ENCODE peak calls at places on chromosomes 12 and 14, in five cellular contexts. W is OCI-LY7, S is HCT116, P is epithelial cell of esophagus, L is bronchial epithelial cell. C is an unnamed sample.

GRCh38 chr14:37045340-37046061 is 126.9 kb downstream of the SLC25A21 start:
- DNase-seq in S (no peak), L (no peak), W (no peak), P (no peak), C (no peak)

GRCh38 chr14:29442720-29443119 is 484.9 kb downstream of the PRKD1 start:
- DNase-seq in S (no peak), P (peak; percentile 63), W (no peak), L (peak; percentile 91), C (no peak)

GRCh38 chr12:122399592-122400373 is 22.7 kb downstream of the CLIP1 start:
- DNase-seq in P (peak; percentile 89), S (peak; percentile 83), W (peak; percentile 84), L (peak; percentile 89), C (no peak)

GRCh38 chr12:78703820-78704525 is 160.6 kb upstream of the SYT1 start:
- DNase-seq in P (peak; percentile 84), S (peak; percentile 22), L (peak; percentile 93), W (no peak), C (no peak)

GRCh38 chr14:23610815-23611289 is 25.3 kb upstream of the DHRS2 start:
- DNase-seq in P (no peak), W (no peak), S (no peak), L (no peak), C (no peak)

GRCh38 chr12:57300961-57301584 is 50.1 kb upstream of the STAC3 start:
- DNase-seq in S (no peak), L (no peak), W (no peak), P (no peak), C (no peak)

GRCh38 chr14:95953111-95953724 is 76.6 kb downstream of the TUNAR start:
- DNase-seq in S (no peak), L (no peak), W (peak; percentile 23), P (peak; percentile 5), C (no peak)

GRCh38 chr14:58740584-58740983 is 102.8 kb downstream of the DACT1 start:
- DNase-seq in S (no peak), L (no peak), P (no peak), W (no peak), C (no peak)

GRCh38 chr12:32211066-32211768 is 104.6 kb downstream of the BICD1 start:
- DNase-seq in L (no peak), S (no peak), W (peak; percentile 22), P (no peak), C (no peak)

GRCh38 chr14:92308676-92309075 is 14.3 kb upstream of the SLC24A4 start:
- DNase-seq in S (no peak), W (no peak), P (no peak), L (no peak), C (no peak)

GRCh38 chr12:109153711-109154434 is 37.5 kb downstream of the ACACB start:
- DNase-seq in S (no peak), P (no peak), L (no peak), W (no peak), C (no peak)

GRCh38 chr12:21607701-21608100 is 3.1 kb upstream of the GYS2 start:
- DNase-seq in W (peak; percentile 14), S (peak; percentile 12), P (peak; percentile 40), L (peak; percentile 55), C (no peak)

GRCh38 chr12:108854453-108855283 is 2.7 kb downstream of the SSH1 start:
- DNase-seq in P (peak; percentile 91), W (no peak), L (peak; percentile 97), S (peak; percentile 98), C (no peak)

GRCh38 chr12:117352260-117352659 is 9.2 kb downstream of the NOS1 start:
- DNase-seq in S (no peak), P (no peak), W (no peak), L (no peak), C (no peak)

GRCh38 chr12:27906127-27906500 is 66.4 kb downstream of the PTHLH start:
- DNase-seq in S (no peak), P (peak; percentile 53), W (no peak), L (no peak), C (no peak)

GRCh38 chr14:77024171-77024627 is 4.3 kb downstream of the IRF2BPL start:
- DNase-seq in L (no peak), S (no peak), W (no peak), P (no peak), C (no peak)

GRCh38 chr14:35046751-35047536 is 872 bp downstream of the FAM177A1 start:
- DNase-seq in S (no peak), P (peak; percentile 62), W (peak; percentile 45), L (peak; percentile 50), C (no peak)

GRCh38 chr14:95227279-95227860 is 70.0 kb upstream of the DICER1 start:
- DNase-seq in L (peak; percentile 15), W (no peak), S (no peak), P (peak; percentile 11), C (no peak)

GRCh38 chr12:65876898-65877721 is 52.8 kb downstream of the HMGA2 start:
- DNase-seq in L (no peak), P (no peak), S (no peak), W (no peak), C (no peak)

GRCh38 chr12:65879878-65880277 is 55.6 kb downstream of the HMGA2 start:
- DNase-seq in L (peak; percentile 64), S (no peak), W (no peak), P (peak; percentile 48), C (no peak)

GRCh38 chr12:65875635-65876034 is 51.4 kb downstream of the HMGA2 start:
- DNase-seq in P (no peak), W (no peak), L (no peak), S (no peak), C (no peak)

GRCh38 chr12:65877836-65878235 is 53.6 kb downstream of the HMGA2 start:
- DNase-seq in W (no peak), P (no peak), L (no peak), S (no peak), C (no peak)

GRCh38 chr12:65878540-65878939 is 54.3 kb downstream of the HMGA2 start:
- DNase-seq in S (no peak), P (peak; percentile 38), W (no peak), L (no peak), C (no peak)
- TF ChIP-seq CTCF in S (peak; percentile 17), P (peak; percentile 53), W (no peak), L (peak; percentile 44), C (no peak)

GRCh38 chr14:75283162-75283883 is 4.7 kb downstream of the FOS start:
- DNase-seq in L (peak; percentile 88), P (peak; percentile 50), S (no peak), W (no peak), C (no peak)
- TF ChIP-seq CTCF in L (peak; percentile 29), P (peak; percentile 17), S (no peak), W (peak; percentile 69), C (no peak)

DNA sequence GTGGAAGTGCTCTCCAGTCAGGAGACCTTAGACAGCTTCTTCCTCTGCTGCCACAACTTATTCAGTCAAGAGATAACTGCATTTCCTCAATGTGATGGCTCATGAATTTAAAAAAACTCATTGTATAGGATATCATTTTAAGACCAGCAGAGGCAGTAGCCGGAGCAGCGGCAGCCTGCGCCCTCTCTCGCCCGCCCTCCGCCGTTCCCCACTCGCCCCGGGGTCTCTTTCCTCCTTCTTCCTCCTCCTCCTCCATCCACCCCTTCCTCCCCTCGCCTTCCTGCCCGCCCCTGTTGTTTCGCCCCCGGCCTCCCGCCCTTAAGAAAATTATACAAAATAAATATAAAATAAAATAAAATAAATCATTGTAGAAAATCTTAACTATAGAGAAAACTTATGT is 687.6 kb downstream of the FLRT2 start:
- DNase-seq in S (no peak), L (no peak), W (no peak), P (no peak), C (no peak)
- TF ChIP-seq CTCF in S (no peak), L (no peak), W (no peak), P (no peak), C (no peak)

DNA sequence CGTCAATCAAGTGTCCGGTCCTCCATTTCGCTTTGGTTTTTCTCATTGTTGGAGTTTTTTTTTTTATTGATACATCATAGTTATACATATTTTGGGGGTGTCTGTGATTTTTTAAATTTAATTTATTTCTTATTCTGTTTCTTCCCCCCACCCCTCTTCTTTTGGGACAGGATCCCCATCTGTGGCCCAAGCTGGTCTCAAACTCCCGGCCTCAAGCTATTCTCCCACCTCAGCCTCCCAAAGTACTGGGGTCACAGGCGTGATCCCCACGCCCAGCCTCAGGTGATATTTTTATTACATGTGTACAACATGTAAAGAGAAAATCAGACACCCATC is 51.3 kb upstream of the ZFP36L1 start:
- DNase-seq in S (no peak), W (no peak), L (no peak), P (no peak), C (no peak)
- TF ChIP-seq CTCF in S (no peak), W (peak; percentile 55), L (no peak), P (no peak), C (no peak)

DNA sequence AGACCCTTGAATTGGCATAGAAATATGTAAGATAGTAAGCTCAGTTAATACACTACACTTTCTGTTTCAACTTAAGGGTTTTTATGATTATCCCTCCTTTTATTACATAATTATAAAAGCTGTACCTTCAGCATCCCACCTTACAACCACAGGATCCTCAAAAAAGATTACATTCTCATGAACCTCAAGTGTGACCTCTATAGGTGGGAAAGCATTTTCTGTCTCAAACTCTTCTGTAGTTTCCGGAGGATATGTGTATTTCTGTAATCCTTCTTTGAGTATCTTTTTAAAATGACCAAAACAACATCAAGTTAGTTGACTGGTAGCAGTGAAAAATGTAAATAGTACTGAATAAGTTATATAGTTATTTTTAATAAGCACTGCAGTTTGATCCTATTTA is 75.9 kb downstream of the DNAI7 start:
- DNase-seq in S (no peak), L (peak; percentile 26), P (no peak), W (peak; percentile 53), C (no peak)
- TF ChIP-seq CTCF in S (no peak), L (no peak), P (no peak), W (peak; percentile 80), C (peak; percentile 20)

GRCh38 chr14:55881577-55882241 is 236.5 kb upstream of the PELI2 start:
- DNase-seq in L (peak; percentile 16), W (no peak), P (peak; percentile 18), S (no peak), C (no peak)
- TF ChIP-seq CTCF in L (no peak), W (no peak), P (no peak), S (no peak), C (no peak)

GRCh38 chr12:15530361-15530760 is 208.1 kb downstream of the PTPRO start:
- DNase-seq in L (peak; percentile 18), P (no peak), W (no peak), S (no peak), C (no peak)

GRCh38 chr12:15526033-15526432 is 203.7 kb downstream of the PTPRO start:
- DNase-seq in P (peak; percentile 85), S (peak; percentile 16), W (peak; percentile 88), L (peak; percentile 70), C (no peak)

GRCh38 chr12:15525414-15525813 is 203.1 kb downstream of the PTPRO start:
- DNase-seq in W (no peak), S (no peak), P (peak; percentile 79), L (peak; percentile 79), C (no peak)

GRCh38 chr12:15528666-15529065 is 206.4 kb downstream of the PTPRO start:
- DNase-seq in S (no peak), W (no peak), P (no peak), L (no peak), C (no peak)

GRCh38 chr12:15527201-15527782 is 205.0 kb downstream of the PTPRO start:
- DNase-seq in L (peak; percentile 25), W (peak; percentile 23), S (peak; percentile 29), P (peak; percentile 41), C (no peak)
- TF ChIP-seq CTCF in L (peak; percentile 30), W (peak; percentile 50), S (peak; percentile 49), P (peak; percentile 38), C (peak; percentile 41)

GRCh38 chr12:2083008-2083407 is 30.2 kb downstream of the CACNA1C start:
- DNase-seq in S (no peak), P (no peak), L (no peak), W (no peak), C (no peak)
- TF ChIP-seq CTCF in S (no peak), P (no peak), L (no peak), W (no peak), C (no peak)